ENCODE peak calls at places on chromosomes 4 and X, in nine cellular contexts. J, K, M, S, R, P, E, O and B are unnamed samples.
A peak's percentile ranks its signal among the peaks of the same experiment; 100 is the strongest.

GRCh38 chrX:24777660-24778059 is 83.9 kb downstream of the POLA1 start:
- DNase-seq in S (no peak), E (no peak), J (no peak), P (no peak), R (no peak), O (no peak), M (no peak), K (no peak), B (no peak)

GRCh38 chrX:38839269-38839668 is 38.0 kb downstream of the MID1IP1 start:
- DNase-seq in O (no peak), M (no peak), P (no peak), R (no peak), K (no peak), J (no peak), S (no peak), E (no peak), B (no peak)

GRCh38 chr4:131441004-131441688 is 1707.9 kb upstream of the PCDH10 start:
- DNase-seq in R (no peak), K (no peak), P (no peak), J (no peak), E (no peak), O (no peak), S (no peak), M (no peak), B (no peak)

GRCh38 chr4:138175337-138175794 is 66.8 kb downstream of the SLC7A11 start:
- DNase-seq in O (peak; percentile 18), J (no peak), M (no peak), S (peak; percentile 43), E (peak; percentile 55), P (no peak), K (no peak), R (peak; percentile 63), B (no peak)

GRCh38 chr4:2570551-2571222 is 34.2 kb downstream of the FAM193A start:
- DNase-seq in K (no peak), J (peak; percentile 72), S (no peak), O (no peak), E (peak; percentile 17), M (no peak), P (no peak), R (no peak), B (no peak)

GRCh38 chr4:139973015-139973414 is 181.0 kb downstream of the MAML3 start:
- DNase-seq in O (peak; percentile 41), K (no peak), E (no peak), R (no peak), M (no peak), J (no peak), P (peak; percentile 24), S (no peak), B (no peak)

GRCh38 chrX:10617186-10617963 is 3.0 kb downstream of the MID1 start:
- DNase-seq in M (no peak), J (no peak), S (no peak), K (no peak), R (no peak), E (no peak), O (no peak), P (peak; percentile 25), B (no peak)

GRCh38 chr4:125321709-125322362 is 7.1 kb downstream of the FAT4 start:
- DNase-seq in P (no peak), R (peak; percentile 64), O (peak; percentile 92), K (no peak), E (peak; percentile 70), J (no peak), M (no peak), S (no peak), B (no peak)

GRCh38 chrX:135437867-135438733 is 16.4 kb downstream of the SMIM10L2A start:
- DNase-seq in M (no peak), P (no peak), R (no peak), K (peak; percentile 23), O (no peak), J (no peak), S (no peak), E (no peak), B (no peak)

GRCh38 chr4:152189451-152190179 is 346.3 kb downstream of the FBXW7 start:
- DNase-seq in R (no peak), O (no peak), E (no peak), J (no peak), P (no peak), S (no peak), K (no peak), M (no peak), B (no peak)

GRCh38 chr4:86565641-86566040 is 28.5 kb upstream of the PTPN13 start:
- DNase-seq in E (no peak), M (no peak), P (no peak), J (no peak), K (no peak), R (no peak), O (no peak), S (no peak), B (no peak)

GRCh38 chrX:17597836-17598434 is 139.4 kb upstream of the SCML1 start:
- DNase-seq in R (peak; percentile 77), S (peak; percentile 84), K (peak; percentile 48), O (peak; percentile 33), P (no peak), E (peak; percentile 63), J (no peak), M (no peak), B (peak; percentile 76)

GRCh38 chr4:156705291-156705690 is 266.3 kb downstream of the PDGFC start:
- DNase-seq in K (no peak), M (no peak), O (peak; percentile 6), S (no peak), J (no peak), R (peak; percentile 24), E (no peak), P (no peak), B (no peak)

GRCh38 chr4:38364383-38364963 is 299.5 kb upstream of the KLF3 start:
- DNase-seq in E (no peak), P (no peak), M (no peak), K (no peak), S (no peak), R (no peak), O (no peak), J (no peak), B (no peak)

GRCh38 chr4:41318839-41319530 is 62.3 kb downstream of the UCHL1 start:
- DNase-seq in J (no peak), K (peak; percentile 9), E (peak; percentile 62), P (no peak), S (no peak), O (peak; percentile 1), R (no peak), M (no peak), B (no peak)

GRCh38 chr4:627751-628150 is 2.4 kb downstream of the PDE6B start:
- DNase-seq in J (no peak), O (no peak), K (no peak), M (no peak), P (no peak), E (no peak), S (no peak), R (no peak), B (no peak)

GRCh38 chr4:141802324-141802723 is 165.9 kb downstream of the IL15 start:
- DNase-seq in E (no peak), J (no peak), P (no peak), R (peak; percentile 52), O (peak; percentile 60), M (no peak), K (no peak), S (no peak), B (no peak)

GRCh38 chr4:169745291-169745690 is 12.5 kb downstream of the HPF1 start:
- DNase-seq in K (no peak), O (peak; percentile 80), R (peak; percentile 82), E (no peak), J (no peak), M (no peak), P (no peak), S (no peak), B (no peak)

GRCh38 chr4:143207555-143207954 is 22.8 kb downstream of the USP38 start:
- DNase-seq in O (peak; percentile 52), J (no peak), E (peak; percentile 27), K (no peak), R (peak; percentile 45), P (no peak), M (no peak), S (no peak), B (no peak)
- TF ChIP-seq CTCF in O (peak; percentile 40), J (no peak), E (peak; percentile 12), K (no peak), R (peak; percentile 39), P (peak; percentile 38), M (peak; percentile 32), S (no peak), B (peak; percentile 52)

DNA sequence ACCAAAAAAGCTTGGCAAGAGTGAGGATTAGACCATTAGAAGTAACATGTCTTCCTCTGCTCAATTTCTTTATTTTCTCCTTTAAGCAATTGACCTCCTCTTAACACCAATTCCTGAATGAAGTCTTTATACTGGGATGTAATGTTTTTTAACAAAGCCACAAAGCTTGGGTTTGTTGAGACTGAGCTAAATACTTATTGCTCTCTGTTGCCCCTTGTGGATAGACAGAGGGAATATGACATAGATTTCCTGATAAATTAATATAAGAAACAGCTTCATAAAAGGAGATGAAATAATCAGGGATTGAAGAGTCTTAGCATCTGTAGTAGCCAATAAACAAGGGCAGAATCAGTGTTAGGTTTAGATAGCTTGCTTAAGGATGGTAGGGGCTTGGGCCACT is 57.6 kb downstream of the CCDC160 start:
- DNase-seq in J (no peak), K (no peak), E (peak; percentile 1), O (peak; percentile 4), R (peak; percentile 2), S (no peak), P (no peak), M (no peak), B (no peak)
- TF ChIP-seq CTCF in J (no peak), K (no peak), E (no peak), O (peak; percentile 39), R (peak; percentile 22), S (no peak), P (peak; percentile 22), M (no peak), B (no peak)

DNA sequence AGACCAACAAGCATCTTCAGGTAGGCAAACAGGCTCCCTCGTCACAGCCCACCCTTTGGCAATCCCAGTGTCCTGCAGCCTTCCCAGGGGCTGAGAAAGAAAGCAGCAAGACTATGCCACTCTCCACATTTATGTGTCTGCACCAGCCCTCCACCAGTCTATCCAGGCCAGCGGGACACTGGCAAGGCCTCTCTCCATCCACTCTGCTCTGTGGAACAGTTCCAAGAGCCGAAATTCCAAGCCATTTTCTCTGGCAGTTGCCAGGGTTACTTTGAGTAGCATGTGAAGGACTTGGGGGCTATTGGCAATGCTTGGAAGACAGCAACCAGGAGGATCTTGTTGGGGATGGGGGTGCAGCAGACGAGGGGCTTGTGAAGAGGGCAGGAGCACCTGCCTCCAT is 52.1 kb downstream of the TSC22D3 start:
- DNase-seq in O (no peak), K (no peak), J (no peak), M (no peak), S (no peak), E (no peak), R (no peak), P (no peak), B (no peak)
- TF ChIP-seq CTCF in O (no peak), K (no peak), J (no peak), M (no peak), S (no peak), E (no peak), R (no peak), P (no peak), B (no peak)

DNA sequence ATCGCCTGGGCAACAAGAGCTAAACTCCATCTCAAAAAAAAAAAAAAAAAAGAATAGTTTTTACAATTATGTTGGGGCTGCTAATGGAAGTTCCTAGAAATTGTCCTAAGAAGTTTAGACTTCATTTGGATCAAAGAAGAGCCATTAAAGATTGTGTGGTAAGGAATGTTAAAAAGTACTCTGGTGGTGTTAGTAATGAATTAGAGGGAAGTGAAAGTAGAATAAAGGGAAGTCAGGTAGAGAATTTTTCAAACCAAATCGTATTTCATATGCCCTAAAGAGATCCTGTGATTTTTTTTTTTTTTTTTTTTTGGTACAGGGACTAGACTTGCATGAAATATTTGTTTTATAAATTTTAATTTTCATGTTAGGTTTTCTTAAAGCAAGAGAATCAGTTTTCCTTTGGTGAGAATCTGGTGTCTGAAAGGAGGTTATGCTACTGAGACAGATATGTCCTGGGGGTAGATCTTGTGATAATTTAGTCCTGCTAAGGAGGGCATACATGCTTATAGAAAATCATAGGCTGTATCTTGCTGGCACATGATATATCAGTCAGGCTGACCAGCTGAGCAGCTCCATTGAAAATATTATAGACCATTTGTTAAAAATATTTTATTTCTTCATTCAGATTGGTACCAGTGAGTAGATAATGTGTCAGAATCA is 10.7 kb downstream of the SEC24B start:
- DNase-seq in E (no peak), J (no peak), P (no peak), M (no peak), O (no peak), K (no peak), S (no peak), R (no peak), B (no peak)
- TF ChIP-seq CTCF in E (no peak), J (no peak), P (no peak), M (no peak), O (no peak), K (no peak), S (no peak), R (no peak), B (no peak)